ENCODE peak calls at places on chromosomes 16 and 17, in nine cellular contexts. One of them, this sample, is unnamed.

GRCh38 chr17:83091257-83092141 is 12.1 kb downstream of the METRNL start:
- DNase-seq in nephron progenitor cell: no peak
- DNase-seq in fibroblast of the aortic adventitia: no peak
- DNase-seq in AG10803: no peak
- DNase-seq in CD8-positive, alpha-beta T cell: no peak
- DNase-seq in AG09309: no peak
- DNase-seq in cardiac fibroblast: no peak
- DNase-seq in left ventricle myocardium inferior: no peak
- DNase-seq in fibroblast of lung: no peak
- DNase-seq in this sample: no peak

GRCh38 chr17:27429666-27430382 is 26.4 kb upstream of the KSR1 start:
- DNase-seq in AG09309: no peak
- DNase-seq in left ventricle myocardium inferior: no peak
- DNase-seq in CD8-positive, alpha-beta T cell: no peak
- DNase-seq in AG10803: no peak
- DNase-seq in nephron progenitor cell: no peak
- DNase-seq in cardiac fibroblast: no peak
- DNase-seq in fibroblast of the aortic adventitia: no peak
- DNase-seq in fibroblast of lung: no peak
- DNase-seq in this sample: no peak

GRCh38 chr17:68511671-68512246 is 471 bp upstream of the PRKAR1A start:
- DNase-seq in CD8-positive, alpha-beta T cell: peak
- DNase-seq in nephron progenitor cell: peak
- DNase-seq in AG10803: peak
- DNase-seq in left ventricle myocardium inferior: peak
- DNase-seq in fibroblast of the aortic adventitia: peak
- DNase-seq in cardiac fibroblast: peak
- DNase-seq in fibroblast of lung: peak
- DNase-seq in AG09309: no peak
- DNase-seq in this sample: peak

GRCh38 chr16:57998484-57998883 is 2.0 kb downstream of the ZNF319 start:
- DNase-seq in CD8-positive, alpha-beta T cell: peak
- DNase-seq in AG09309: no peak
- DNase-seq in left ventricle myocardium inferior: peak
- DNase-seq in cardiac fibroblast: peak
- DNase-seq in nephron progenitor cell: no peak
- DNase-seq in fibroblast of the aortic adventitia: peak
- DNase-seq in AG10803: peak
- DNase-seq in fibroblast of lung: peak
- DNase-seq in this sample: peak

GRCh38 chr16:17275076-17275732 is 195.6 kb downstream of the XYLT1 start:
- DNase-seq in fibroblast of the aortic adventitia: no peak
- DNase-seq in AG10803: no peak
- DNase-seq in cardiac fibroblast: no peak
- DNase-seq in AG09309: no peak
- DNase-seq in CD8-positive, alpha-beta T cell: no peak
- DNase-seq in left ventricle myocardium inferior: no peak
- DNase-seq in fibroblast of lung: no peak
- DNase-seq in nephron progenitor cell: no peak
- DNase-seq in this sample: no peak

GRCh38 chr17:49495842-49496182 is 719 bp downstream of the NGFR start:
- DNase-seq in left ventricle myocardium inferior: no peak
- DNase-seq in fibroblast of lung: no peak
- DNase-seq in cardiac fibroblast: no peak
- DNase-seq in AG09309: no peak
- DNase-seq in nephron progenitor cell: peak
- DNase-seq in fibroblast of the aortic adventitia: no peak
- DNase-seq in CD8-positive, alpha-beta T cell: no peak
- DNase-seq in AG10803: no peak
- DNase-seq in this sample: no peak

GRCh38 chr17:70084476-70084875 is 9.5 kb downstream of the KCNJ16 start:
- DNase-seq in CD8-positive, alpha-beta T cell: no peak
- DNase-seq in AG10803: no peak
- DNase-seq in AG09309: no peak
- DNase-seq in nephron progenitor cell: no peak
- DNase-seq in cardiac fibroblast: no peak
- DNase-seq in fibroblast of the aortic adventitia: peak
- DNase-seq in left ventricle myocardium inferior: no peak
- DNase-seq in fibroblast of lung: peak
- DNase-seq in this sample: no peak

GRCh38 chr16:1156111-1156982 is 3.4 kb downstream of the CACNA1H start:
- DNase-seq in left ventricle myocardium inferior: no peak
- DNase-seq in AG10803: no peak
- DNase-seq in nephron progenitor cell: no peak
- DNase-seq in cardiac fibroblast: no peak
- DNase-seq in CD8-positive, alpha-beta T cell: no peak
- DNase-seq in fibroblast of the aortic adventitia: no peak
- DNase-seq in fibroblast of lung: no peak
- DNase-seq in AG09309: no peak
- DNase-seq in this sample: no peak

GRCh38 chr17:66115246-66115645 is 76.7 kb downstream of the CEP112 start:
- DNase-seq in cardiac fibroblast: peak
- DNase-seq in left ventricle myocardium inferior: no peak
- DNase-seq in fibroblast of lung: peak
- DNase-seq in CD8-positive, alpha-beta T cell: no peak
- DNase-seq in fibroblast of the aortic adventitia: peak
- DNase-seq in AG09309: peak
- DNase-seq in nephron progenitor cell: no peak
- DNase-seq in AG10803: peak
- DNase-seq in this sample: no peak

GRCh38 chr17:33498069-33498468 is 205.0 kb upstream of the ASIC2 start:
- DNase-seq in nephron progenitor cell: no peak
- DNase-seq in fibroblast of lung: peak
- DNase-seq in AG09309: no peak
- DNase-seq in cardiac fibroblast: peak
- DNase-seq in CD8-positive, alpha-beta T cell: no peak
- DNase-seq in AG10803: no peak
- DNase-seq in left ventricle myocardium inferior: no peak
- DNase-seq in fibroblast of the aortic adventitia: no peak
- DNase-seq in this sample: no peak

GRCh38 chr17:17518019-17518418 is 21.8 kb upstream of the RASD1 start:
- DNase-seq in AG10803: no peak
- DNase-seq in CD8-positive, alpha-beta T cell: no peak
- DNase-seq in fibroblast of the aortic adventitia: no peak
- DNase-seq in AG09309: no peak
- DNase-seq in left ventricle myocardium inferior: no peak
- DNase-seq in cardiac fibroblast: no peak
- DNase-seq in nephron progenitor cell: peak
- DNase-seq in fibroblast of lung: no peak
- DNase-seq in this sample: no peak

DNA sequence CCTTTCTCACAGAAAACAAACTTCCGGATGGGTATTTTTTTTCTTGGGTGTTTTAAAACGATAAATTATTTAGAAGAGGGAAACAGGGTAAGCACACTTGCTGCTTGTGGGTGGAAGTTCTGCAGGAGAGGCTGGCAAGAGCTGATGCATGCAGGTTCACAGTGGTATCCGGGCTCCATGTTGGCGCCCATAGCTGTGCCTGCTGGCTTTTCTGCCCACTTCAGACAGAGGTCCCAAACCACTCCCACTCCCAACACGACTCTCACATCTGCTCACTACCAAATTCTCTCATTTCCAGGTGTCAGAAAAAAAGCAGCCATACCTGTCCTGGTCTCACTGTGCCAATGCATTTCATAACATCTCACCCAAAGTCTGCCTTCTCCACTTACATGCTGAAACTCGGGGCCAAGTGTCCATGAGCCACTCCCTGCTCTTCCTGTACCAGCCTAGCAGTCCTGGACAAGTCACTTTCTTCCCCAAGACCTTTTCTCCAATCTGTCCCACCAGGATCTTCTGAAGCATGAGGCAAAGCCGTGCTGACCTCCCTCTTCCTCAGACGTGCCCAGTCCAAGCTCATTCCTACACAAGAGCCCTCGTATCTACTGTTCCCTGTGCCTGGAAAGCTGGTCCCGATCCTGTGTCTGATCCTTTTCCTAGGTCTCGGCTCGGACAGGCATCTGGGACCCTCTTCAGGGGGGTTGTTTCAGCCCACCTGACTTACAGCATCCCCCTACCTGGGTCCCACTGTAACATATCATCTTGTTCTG is 1.5 kb downstream of the CD300LF start:
- DNase-seq in cardiac fibroblast: no peak
- DNase-seq in nephron progenitor cell: no peak
- DNase-seq in left ventricle myocardium inferior: no peak
- DNase-seq in AG10803: no peak
- DNase-seq in fibroblast of lung: no peak
- DNase-seq in AG09309: no peak
- DNase-seq in CD8-positive, alpha-beta T cell: no peak
- DNase-seq in fibroblast of the aortic adventitia: no peak
- DNase-seq in this sample: no peak
- TF ChIP-seq CTCF in cardiac fibroblast: no peak
- TF ChIP-seq CTCF in nephron progenitor cell: no peak
- TF ChIP-seq CTCF in left ventricle myocardium inferior: no peak
- TF ChIP-seq CTCF in AG10803: no peak
- TF ChIP-seq CTCF in fibroblast of lung: no peak
- TF ChIP-seq CTCF in AG09309: no peak
- TF ChIP-seq CTCF in CD8-positive, alpha-beta T cell: no peak
- TF ChIP-seq CTCF in fibroblast of the aortic adventitia: no peak
- TF ChIP-seq CTCF in this sample: no peak

DNA sequence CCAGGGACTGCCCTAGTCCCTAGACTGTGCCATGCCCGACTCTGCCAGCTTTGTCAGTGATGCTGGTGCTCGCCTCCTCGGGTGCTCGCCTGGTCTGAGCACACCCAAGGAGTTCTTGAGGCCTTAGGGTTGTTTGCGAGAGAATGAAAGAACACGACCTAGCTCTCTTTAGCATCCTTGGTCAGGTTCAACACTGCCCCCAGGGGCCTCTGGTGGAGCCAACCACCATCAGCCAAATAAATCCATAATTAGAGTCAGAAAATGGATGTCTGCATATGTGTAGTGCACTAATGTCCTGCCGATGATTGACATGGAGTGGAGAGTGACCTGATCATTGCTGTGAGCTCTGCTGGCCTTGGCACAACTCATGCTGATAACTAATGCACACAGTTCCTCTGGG is 8.2 kb upstream of the STH start:
- DNase-seq in AG10803: no peak
- DNase-seq in fibroblast of the aortic adventitia: no peak
- DNase-seq in cardiac fibroblast: no peak
- DNase-seq in left ventricle myocardium inferior: no peak
- DNase-seq in nephron progenitor cell: no peak
- DNase-seq in AG09309: no peak
- DNase-seq in CD8-positive, alpha-beta T cell: no peak
- DNase-seq in fibroblast of lung: no peak
- DNase-seq in this sample: no peak
- TF ChIP-seq CTCF in AG10803: no peak
- TF ChIP-seq CTCF in fibroblast of the aortic adventitia: peak
- TF ChIP-seq CTCF in cardiac fibroblast: no peak
- TF ChIP-seq CTCF in left ventricle myocardium inferior: no peak
- TF ChIP-seq CTCF in nephron progenitor cell: no peak
- TF ChIP-seq CTCF in AG09309: no peak
- TF ChIP-seq CTCF in CD8-positive, alpha-beta T cell: no peak
- TF ChIP-seq CTCF in fibroblast of lung: no peak
- TF ChIP-seq CTCF in this sample: no peak

GRCh38 chr16:66116163-66116792 is 250.2 kb upstream of the CDH5 start:
- DNase-seq in fibroblast of the aortic adventitia: peak
- DNase-seq in fibroblast of lung: peak
- DNase-seq in AG09309: no peak
- DNase-seq in CD8-positive, alpha-beta T cell: no peak
- DNase-seq in AG10803: peak
- DNase-seq in left ventricle myocardium inferior: no peak
- DNase-seq in cardiac fibroblast: peak
- DNase-seq in nephron progenitor cell: no peak
- DNase-seq in this sample: no peak

GRCh38 chr16:66120656-66121055 is 245.8 kb upstream of the CDH5 start:
- DNase-seq in left ventricle myocardium inferior: no peak
- DNase-seq in AG09309: no peak
- DNase-seq in fibroblast of the aortic adventitia: no peak
- DNase-seq in fibroblast of lung: no peak
- DNase-seq in CD8-positive, alpha-beta T cell: no peak
- DNase-seq in cardiac fibroblast: no peak
- DNase-seq in AG10803: peak
- DNase-seq in nephron progenitor cell: no peak
- DNase-seq in this sample: no peak

GRCh38 chr16:66109677-66110076 is 256.8 kb upstream of the CDH5 start:
- DNase-seq in AG10803: no peak
- DNase-seq in fibroblast of lung: no peak
- DNase-seq in left ventricle myocardium inferior: no peak
- DNase-seq in fibroblast of the aortic adventitia: no peak
- DNase-seq in AG09309: no peak
- DNase-seq in nephron progenitor cell: no peak
- DNase-seq in CD8-positive, alpha-beta T cell: no peak
- DNase-seq in cardiac fibroblast: no peak
- DNase-seq in this sample: no peak

DNA sequence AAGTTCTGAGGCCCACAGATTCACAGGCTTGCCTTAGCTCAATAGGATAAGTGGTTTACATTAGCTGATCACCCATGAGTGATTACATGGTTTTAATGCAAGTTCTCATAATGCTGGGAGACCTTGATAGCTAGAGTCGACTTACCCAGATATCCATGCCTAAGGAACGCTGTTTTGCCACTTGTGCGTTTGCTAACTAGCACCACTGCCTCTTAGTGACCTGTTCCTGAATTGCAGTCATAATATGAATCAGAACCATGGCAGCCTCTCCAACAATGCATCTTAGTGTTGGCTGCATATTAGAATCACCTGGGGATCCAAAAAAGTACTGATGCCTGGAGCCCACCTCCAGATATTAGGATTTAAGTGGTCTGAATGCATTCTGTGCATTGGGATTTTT is 251.1 kb upstream of the CDH5 start:
- DNase-seq in cardiac fibroblast: no peak
- DNase-seq in nephron progenitor cell: no peak
- DNase-seq in fibroblast of lung: no peak
- DNase-seq in left ventricle myocardium inferior: no peak
- DNase-seq in fibroblast of the aortic adventitia: no peak
- DNase-seq in AG10803: no peak
- DNase-seq in CD8-positive, alpha-beta T cell: no peak
- DNase-seq in AG09309: no peak
- DNase-seq in this sample: no peak
- TF ChIP-seq CTCF in cardiac fibroblast: no peak
- TF ChIP-seq CTCF in nephron progenitor cell: no peak
- TF ChIP-seq CTCF in fibroblast of lung: no peak
- TF ChIP-seq CTCF in left ventricle myocardium inferior: no peak
- TF ChIP-seq CTCF in fibroblast of the aortic adventitia: no peak
- TF ChIP-seq CTCF in AG10803: no peak
- TF ChIP-seq CTCF in CD8-positive, alpha-beta T cell: no peak
- TF ChIP-seq CTCF in AG09309: no peak
- TF ChIP-seq CTCF in this sample: no peak

DNA sequence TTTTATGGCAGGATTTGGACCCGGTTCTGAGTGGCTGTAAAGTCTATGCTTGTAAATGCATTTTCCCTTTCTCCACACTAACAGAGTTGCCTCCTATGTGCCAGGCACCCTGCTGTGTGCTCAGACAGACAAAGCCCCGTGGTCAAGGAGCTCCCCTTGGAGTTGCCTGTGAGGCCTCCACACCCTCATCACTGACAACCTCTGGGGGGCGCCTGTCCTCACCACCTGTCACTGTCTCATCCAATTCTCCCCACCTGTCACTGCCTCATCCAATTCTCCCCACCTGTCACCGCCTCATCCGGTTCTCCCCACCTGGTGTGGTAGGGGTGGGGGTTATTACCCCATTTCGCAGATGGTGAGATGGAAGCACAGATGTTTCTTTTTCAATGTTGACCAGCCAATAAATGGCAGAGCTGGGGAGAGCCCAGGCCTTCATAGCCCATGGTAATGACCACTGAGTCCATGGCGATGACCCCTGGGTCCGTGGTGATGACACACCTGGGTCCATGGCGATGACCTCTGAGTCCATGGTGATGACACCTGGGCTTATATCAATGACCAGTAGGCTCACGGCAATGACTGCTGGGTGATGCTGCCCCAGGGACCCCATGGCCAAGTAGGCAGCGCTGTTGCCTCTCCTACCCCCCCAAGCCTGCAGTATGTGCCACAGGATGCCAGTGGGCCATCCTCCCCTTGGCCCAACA is 150.1 kb downstream of the IRF8 start:
- DNase-seq in fibroblast of lung: no peak
- DNase-seq in CD8-positive, alpha-beta T cell: no peak
- DNase-seq in fibroblast of the aortic adventitia: no peak
- DNase-seq in AG09309: no peak
- DNase-seq in nephron progenitor cell: no peak
- DNase-seq in AG10803: no peak
- DNase-seq in left ventricle myocardium inferior: no peak
- DNase-seq in cardiac fibroblast: no peak
- DNase-seq in this sample: no peak
- TF ChIP-seq CTCF in fibroblast of lung: no peak
- TF ChIP-seq CTCF in CD8-positive, alpha-beta T cell: no peak
- TF ChIP-seq CTCF in fibroblast of the aortic adventitia: no peak
- TF ChIP-seq CTCF in AG09309: no peak
- TF ChIP-seq CTCF in nephron progenitor cell: no peak
- TF ChIP-seq CTCF in AG10803: no peak
- TF ChIP-seq CTCF in left ventricle myocardium inferior: no peak
- TF ChIP-seq CTCF in cardiac fibroblast: no peak
- TF ChIP-seq CTCF in this sample: no peak